ENCODE peak calls at places on chromosomes 1 and 21, in five cellular contexts. Z, N, R, M and S are unnamed samples.

GRCh38 chr21:43881283-43881682 is 16.3 kb downstream of the AGPAT3 start:
- DNase-seq in Z (no peak), N (no peak), R (no peak), M (no peak), S (no peak)

GRCh38 chr1:62613890-62614289 is 16.6 kb downstream of the ANGPTL3 start:
- DNase-seq in Z (no peak), N (no peak), R (no peak), M (no peak), S (no peak)

GRCh38 chr1:229341811-229342304 is 989 bp downstream of the CCSAP start:
- DNase-seq in Z (peak), N (no peak), R (peak), M (no peak), S (peak)

GRCh38 chr1:233088613-233089012 is 138.2 kb downstream of the NTPCR start:
- DNase-seq in Z (no peak), N (no peak), R (no peak), M (no peak), S (no peak)

GRCh38 chr1:53183277-53183990 is 13.2 kb upstream of the CPT2 start:
- DNase-seq in Z (peak), N (no peak), R (no peak), M (no peak), S (no peak)

GRCh38 chr1:92538413-92539061 is 51.8 kb upstream of the GFI1 start:
- DNase-seq in Z (no peak), N (peak), R (no peak), M (no peak), S (peak)

GRCh38 chr1:227917081-227917950 is 30.4 kb downstream of the WNT9A start:
- DNase-seq in Z (no peak), N (no peak), R (no peak), M (no peak), S (no peak)

GRCh38 chr1:26349196-26349885 is 4.6 kb downstream of the CRYBG2 start:
- DNase-seq in Z (no peak), N (no peak), R (no peak), M (no peak), S (no peak)

GRCh38 chr1:109248797-109249629 is at the start of gene CELSR2:
- DNase-seq in Z (peak), N (peak), R (peak), M (peak), S (peak)

GRCh38 chr1:84069236-84069845 is 70.4 kb upstream of the TTLL7 start:
- DNase-seq in Z (no peak), N (no peak), R (no peak), M (no peak), S (peak)

GRCh38 chr1:222522105-222522915 is 25.6 kb downstream of the HHIPL2 start:
- DNase-seq in Z (no peak), N (no peak), R (no peak), M (no peak), S (no peak)

GRCh38 chr1:208516780-208517179 is 272.6 kb upstream of the PLXNA2 start:
- DNase-seq in Z (no peak), N (no peak), R (no peak), M (no peak), S (no peak)

GRCh38 chr1:155128755-155129473 is 1.2 kb downstream of the EFNA1 start:
- DNase-seq in Z (no peak), N (no peak), R (peak), M (no peak), S (no peak)

GRCh38 chr1:54084794-54085193 is 31.4 kb downstream of the TCEANC2 start:
- DNase-seq in Z (no peak), N (no peak), R (no peak), M (no peak), S (no peak)

GRCh38 chr1:244709491-244710368 is 56.8 kb downstream of the DESI2 start:
- DNase-seq in Z (no peak), N (no peak), R (no peak), M (no peak), S (no peak)

GRCh38 chr1:209513226-209513625 is 70.3 kb upstream of the CAMK1G start:
- DNase-seq in Z (no peak), N (no peak), R (peak), M (peak), S (peak)

GRCh38 chr1:94597701-94598100 is 56.1 kb upstream of the F3 start:
- DNase-seq in Z (no peak), N (no peak), R (no peak), M (no peak), S (no peak)

GRCh38 chr21:39445339-39446269 is at the start of gene LCA5L:
- DNase-seq in Z (peak), N (peak), R (peak), M (peak), S (peak)

GRCh38 chr1:228684609-228685008 is 50.7 kb upstream of the RHOU start:
- DNase-seq in Z (peak), N (no peak), R (no peak), M (no peak), S (no peak)

GRCh38 chr1:218324226-218324580 is 20.9 kb upstream of the TGFB2 start:
- DNase-seq in Z (no peak), N (no peak), R (no peak), M (no peak), S (no peak)

GRCh38 chr1:87450615-87451209 is 122.0 kb downstream of the LMO4 start:
- DNase-seq in Z (no peak), N (peak), R (no peak), M (no peak), S (peak)

GRCh38 chr1:201419737-201420607 is 1.6 kb downstream of the TNNI1 start:
- DNase-seq in Z (no peak), N (no peak), R (no peak), M (no peak), S (no peak)

GRCh38 chr1:201025571-201026002 is 2.1 kb upstream of the KIF21B start:
- DNase-seq in Z (no peak), N (peak), R (no peak), M (peak), S (peak)

GRCh38 chr1:1348420-1349255 is 580 bp downstream of the DVL1 start:
- DNase-seq in Z (no peak), N (no peak), R (no peak), M (no peak), S (no peak)

GRCh38 chr1:180098242-180098995 is 56.2 kb upstream of the QSOX1 start:
- DNase-seq in Z (no peak), N (no peak), R (no peak), M (no peak), S (no peak)

GRCh38 chr1:74199504-74199903 is 1.5 kb downstream of the FPGT start:
- DNase-seq in Z (no peak), N (no peak), R (no peak), M (no peak), S (peak)

GRCh38 chr21:33268736-33269441 is 2.7 kb downstream of the IL10RB start:
- DNase-seq in Z (no peak), N (peak), R (peak), M (peak), S (peak)

GRCh38 chr1:67532452-67533216 is 102.4 kb upstream of the SERBP1 start:
- DNase-seq in Z (peak), N (peak), R (peak), M (peak), S (peak)